ENCODE peak calls at places on chromosomes 6 and 20, in eight cellular contexts. C, O, I, F, M, B, E and A are unnamed samples.

GRCh38 chr20:13139459-13140150 is 81.5 kb upstream of the ISM1 start:
- DNase-seq in C (no peak), O (no peak), I (no peak), F (no peak), M (no peak), B (no peak), E (no peak), A (no peak)

GRCh38 chr20:14069796-14070195 is 74.5 kb downstream of the MACROD2 start:
- DNase-seq in C (no peak), O (peak), I (no peak), F (no peak), M (peak), B (no peak), E (no peak), A (no peak)

GRCh38 chr6:49564552-49564951 is 14.1 kb downstream of the C6orf141 start:
- DNase-seq in C (no peak), O (no peak), I (no peak), F (no peak), M (no peak), B (no peak), E (no peak), A (no peak)

GRCh38 chr6:113591896-113592827 is 265.0 kb upstream of the MARCKS start:
- DNase-seq in C (no peak), O (peak), I (no peak), F (no peak), M (no peak), B (no peak), E (peak), A (no peak)

GRCh38 chr20:3990741-3991140 is 24.6 kb downstream of the RNF24 start:
- DNase-seq in C (no peak), O (no peak), I (no peak), F (no peak), M (no peak), B (no peak), E (peak), A (no peak)

GRCh38 chr20:61387204-61387958 is 135.3 kb downstream of the CDH4 start:
- DNase-seq in C (no peak), O (peak), I (no peak), F (no peak), M (peak), B (peak), E (peak), A (no peak)

GRCh38 chr20:56833427-56833826 is 204.3 kb downstream of the TFAP2C start:
- DNase-seq in C (no peak), O (no peak), I (no peak), F (no peak), M (no peak), B (no peak), E (no peak), A (no peak)

GRCh38 chr20:49889943-49890650 is 25.2 kb downstream of the SPATA2 start:
- DNase-seq in C (no peak), O (no peak), I (peak), F (no peak), M (no peak), B (no peak), E (no peak), A (no peak)

GRCh38 chr6:81697564-81697963 is 54.9 kb downstream of the TENT5A start:
- DNase-seq in C (no peak), O (peak), I (no peak), F (no peak), M (no peak), B (no peak), E (peak), A (no peak)

GRCh38 chr6:164554700-164555479 is 754.5 kb downstream of the C6orf118 start:
- DNase-seq in C (no peak), O (no peak), I (no peak), F (no peak), M (no peak), B (no peak), E (no peak), A (no peak)

GRCh38 chr6:154229796-154230195 is 126.8 kb downstream of the IPCEF1 start:
- DNase-seq in C (no peak), O (no peak), I (no peak), F (no peak), M (no peak), B (no peak), E (no peak), A (no peak)

GRCh38 chr20:31704225-31705119 is 18.2 kb downstream of the BCL2L1 start:
- DNase-seq in C (no peak), O (no peak), I (peak), F (no peak), M (no peak), B (no peak), E (peak), A (no peak)

GRCh38 chr6:84560431-84561375 is 203.7 kb downstream of the TBX18 start:
- DNase-seq in C (no peak), O (no peak), I (no peak), F (no peak), M (no peak), B (no peak), E (no peak), A (no peak)

GRCh38 chr6:169885831-169886230 is 134.4 kb downstream of the ERMARD start:
- DNase-seq in C (peak), O (no peak), I (no peak), F (no peak), M (no peak), B (no peak), E (no peak), A (no peak)

GRCh38 chr6:169420912-169421543 is 167.4 kb upstream of the THBS2 start:
- DNase-seq in C (no peak), O (peak), I (no peak), F (no peak), M (no peak), B (no peak), E (no peak), A (no peak)

GRCh38 chr6:42782689-42783176 is 881 bp downstream of the BICRAL start:
- DNase-seq in C (peak), O (peak), I (peak), F (peak), M (peak), B (peak), E (peak), A (peak)

GRCh38 chr6:36717231-36717825 is 19.7 kb downstream of the RAB44 start:
- DNase-seq in C (no peak), O (no peak), I (no peak), F (no peak), M (no peak), B (no peak), E (no peak), A (no peak)

GRCh38 chr6:114432380-114432779 is 89.6 kb upstream of the HS3ST5 start:
- DNase-seq in C (no peak), O (no peak), I (no peak), F (no peak), M (no peak), B (no peak), E (no peak), A (no peak)

GRCh38 chr6:32190054-32190945 is at the start of gene PBX2:
- DNase-seq in C (peak), O (peak), I (peak), F (peak), M (peak), B (peak), E (peak), A (peak)

GRCh38 chr20:496126-496696 is 33.9 kb upstream of the TBC1D20 start:
- DNase-seq in C (no peak), O (peak), I (no peak), F (peak), M (no peak), B (peak), E (peak), A (no peak)

GRCh38 chr6:75376347-75377024 is 91.9 kb upstream of the TMEM30A start:
- DNase-seq in C (no peak), O (no peak), I (no peak), F (no peak), M (no peak), B (no peak), E (peak), A (no peak)

GRCh38 chr6:37056112-37056403 is 50.6 kb downstream of the FGD2 start:
- DNase-seq in C (no peak), O (no peak), I (no peak), F (no peak), M (no peak), B (no peak), E (no peak), A (no peak)

GRCh38 chr6:167403427-167403826 is 78.5 kb downstream of the TTLL2 start:
- DNase-seq in C (no peak), O (no peak), I (no peak), F (no peak), M (no peak), B (no peak), E (no peak), A (no peak)

GRCh38 chr6:52995913-52996685 is 1.0 kb upstream of the GSTA4 start:
- DNase-seq in C (no peak), O (peak), I (no peak), F (peak), M (no peak), B (no peak), E (peak), A (no peak)

GRCh38 chr6:69594405-69594804 is 202.4 kb downstream of the LMBRD1 start:
- DNase-seq in C (no peak), O (no peak), I (no peak), F (no peak), M (no peak), B (no peak), E (no peak), A (no peak)

GRCh38 chr20:40144581-40144980 is 544.5 kb downstream of the MAFB start:
- DNase-seq in C (no peak), O (no peak), I (no peak), F (no peak), M (no peak), B (no peak), E (no peak), A (no peak)

GRCh38 chr6:115896538-115897129 is 164.1 kb downstream of the FRK start:
- DNase-seq in C (no peak), O (peak), I (no peak), F (peak), M (peak), B (peak), E (peak), A (peak)

GRCh38 chr6:31621991-31622390 is 1.5 kb downstream of the PRRC2A start:
- DNase-seq in C (no peak), O (no peak), I (no peak), F (no peak), M (no peak), B (no peak), E (no peak), A (no peak)

GRCh38 chr6:48630511-48630910 is 519.5 kb upstream of the PTCHD4 start:
- DNase-seq in C (no peak), O (no peak), I (no peak), F (no peak), M (no peak), B (no peak), E (no peak), A (no peak)

GRCh38 chr20:1754306-1754705 is 96.7 kb upstream of the SIRPG start:
- DNase-seq in C (no peak), O (no peak), I (no peak), F (no peak), M (no peak), B (no peak), E (no peak), A (no peak)

GRCh38 chr6:19759117-19759880 is 77.9 kb upstream of the ID4 start:
- DNase-seq in C (no peak), O (peak), I (no peak), F (peak), M (peak), B (peak), E (peak), A (no peak)

GRCh38 chr6:111555041-111555440 is 50.6 kb downstream of the TRAF3IP2 start:
- DNase-seq in C (no peak), O (peak), I (no peak), F (peak), M (peak), B (peak), E (no peak), A (no peak)
- TF ChIP-seq CTCF in C (no peak), O (no peak), I (no peak), F (peak), M (no peak), B (peak), E (no peak), A (no peak)

GRCh38 chr6:129253731-129254130 is 370.8 kb downstream of the LAMA2 start:
- DNase-seq in C (no peak), O (no peak), I (no peak), F (no peak), M (no peak), B (no peak), E (no peak), A (no peak)

GRCh38 chr6:129248976-129249375 is 366.0 kb downstream of the LAMA2 start:
- DNase-seq in C (no peak), O (no peak), I (no peak), F (no peak), M (no peak), B (no peak), E (no peak), A (no peak)

GRCh38 chr6:129252377-129253071 is 369.6 kb downstream of the LAMA2 start:
- DNase-seq in C (no peak), O (peak), I (no peak), F (no peak), M (no peak), B (no peak), E (no peak), A (no peak)

GRCh38 chr6:129251669-129252376 is 368.9 kb downstream of the LAMA2 start:
- DNase-seq in C (no peak), O (peak), I (no peak), F (peak), M (peak), B (peak), E (peak), A (peak)
- TF ChIP-seq CTCF in C (peak), O (peak), I (peak), F (peak), M (peak), B (peak), E (peak), A (peak)

GRCh38 chr20:51562027-51562333 is 19.5 kb upstream of the NFATC2 start:
- DNase-seq in C (no peak), O (peak), I (no peak), F (no peak), M (no peak), B (no peak), E (no peak), A (no peak)

GRCh38 chr20:51563141-51563596 is 20.6 kb upstream of the NFATC2 start:
- DNase-seq in C (no peak), O (no peak), I (no peak), F (no peak), M (no peak), B (no peak), E (no peak), A (no peak)

GRCh38 chr20:51563597-51564332 is 21.2 kb upstream of the NFATC2 start:
- DNase-seq in C (no peak), O (peak), I (no peak), F (peak), M (peak), B (peak), E (peak), A (no peak)

GRCh38 chr20:51560550-51561307 is 18.2 kb upstream of the NFATC2 start:
- DNase-seq in C (no peak), O (no peak), I (no peak), F (no peak), M (no peak), B (no peak), E (no peak), A (no peak)

DNA sequence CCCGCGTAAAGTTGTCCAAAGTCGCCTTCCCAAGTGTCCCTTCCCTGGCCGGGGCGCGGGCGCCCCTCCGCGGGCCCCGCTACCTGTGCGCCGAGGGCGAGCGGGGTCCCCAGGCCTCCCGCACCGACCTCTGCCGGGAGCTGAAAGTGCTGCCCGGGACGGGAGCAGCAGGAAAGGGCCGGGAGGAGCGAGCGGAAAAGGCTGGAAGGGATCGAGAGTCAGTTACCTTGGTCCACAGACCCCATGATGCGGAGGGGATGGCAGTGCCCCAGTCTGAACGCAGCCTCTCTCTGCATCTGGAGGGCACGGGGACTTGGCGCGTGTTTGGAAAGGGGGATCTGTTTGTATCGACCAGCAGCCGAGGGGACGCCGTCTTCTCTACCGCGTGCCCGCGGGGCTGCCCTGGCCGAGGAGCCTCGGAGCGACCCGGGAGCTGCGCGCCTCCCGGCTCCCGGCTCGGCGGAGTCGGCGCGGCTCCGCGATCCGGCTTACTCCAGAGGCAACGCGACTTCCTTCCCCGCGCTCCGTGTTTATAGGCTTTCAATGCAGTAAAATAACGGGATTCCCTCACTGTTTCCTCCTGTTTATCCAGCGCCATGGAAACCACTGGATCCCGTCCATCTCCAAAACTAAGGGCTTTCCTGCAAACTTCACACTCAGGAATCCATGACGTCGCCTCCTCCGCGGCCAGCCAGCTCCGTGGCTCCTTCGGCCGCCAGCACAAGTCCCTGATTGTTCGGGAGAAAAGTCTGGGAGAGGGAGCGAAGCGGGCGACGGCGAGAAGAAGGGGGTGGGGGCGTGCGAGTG is 20.0 kb upstream of the NFATC2 start:
- DNase-seq in C (peak), O (peak), I (peak), F (peak), M (peak), B (peak), E (peak), A (peak)
- TF ChIP-seq CTCF in C (no peak), O (no peak), I (no peak), F (no peak), M (peak), B (no peak), E (no peak), A (no peak)

GRCh38 chr6:63573899-63574553 is 1.7 kb downstream of the LOC128125822 start:
- DNase-seq in C (no peak), O (peak), I (no peak), F (no peak), M (no peak), B (no peak), E (peak), A (no peak)
- TF ChIP-seq CTCF in C (peak), O (peak), I (peak), F (peak), M (peak), B (peak), E (peak), A (peak)

GRCh38 chr6:12032783-12033573 is 20.9 kb downstream of the HIVEP1 start:
- DNase-seq in C (no peak), O (peak), I (no peak), F (no peak), M (no peak), B (no peak), E (no peak), A (no peak)
- TF ChIP-seq CTCF in C (no peak), O (no peak), I (no peak), F (no peak), M (no peak), B (no peak), E (no peak), A (no peak)

GRCh38 chr6:1697688-1698351 is 88.1 kb downstream of the FOXC1 start:
- DNase-seq in C (no peak), O (no peak), I (no peak), F (no peak), M (no peak), B (no peak), E (no peak), A (no peak)

GRCh38 chr6:1695546-1696494 is 86.1 kb downstream of the FOXC1 start:
- DNase-seq in C (no peak), O (peak), I (no peak), F (no peak), M (no peak), B (no peak), E (no peak), A (no peak)

GRCh38 chr6:1700283-1700967 is 90.7 kb downstream of the FOXC1 start:
- DNase-seq in C (no peak), O (no peak), I (no peak), F (no peak), M (no peak), B (no peak), E (no peak), A (no peak)

GRCh38 chr6:1696495-1696850 is 86.8 kb downstream of the FOXC1 start:
- DNase-seq in C (no peak), O (no peak), I (no peak), F (no peak), M (no peak), B (no peak), E (no peak), A (no peak)

DNA sequence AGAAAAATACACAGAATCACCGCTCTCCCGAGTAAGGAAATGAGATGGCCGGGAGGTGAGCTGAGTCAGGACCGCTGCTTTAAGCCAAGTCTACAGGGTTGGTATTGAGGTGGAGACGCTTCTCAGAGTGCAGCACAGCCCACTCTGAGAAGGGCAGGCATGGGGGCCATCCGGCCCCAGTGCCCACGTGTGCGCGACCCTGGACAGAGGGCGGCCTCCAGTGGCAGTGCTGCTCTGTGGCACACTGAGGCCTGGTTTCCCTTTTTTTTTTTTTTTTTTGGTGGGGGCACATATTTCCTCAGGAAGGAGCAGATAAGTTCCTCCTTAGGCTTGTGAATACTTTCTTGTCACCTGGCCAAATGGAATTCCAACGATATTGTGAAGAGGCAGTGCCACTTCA is 88.8 kb downstream of the FOXC1 start:
- DNase-seq in C (no peak), O (no peak), I (no peak), F (no peak), M (no peak), B (no peak), E (no peak), A (no peak)
- TF ChIP-seq CTCF in C (no peak), O (no peak), I (no peak), F (no peak), M (no peak), B (no peak), E (no peak), A (no peak)

GRCh38 chr6:152701081-152701862 is 3.6 kb downstream of the MYCT1 start:
- DNase-seq in C (no peak), O (peak), I (no peak), F (no peak), M (no peak), B (no peak), E (peak), A (no peak)
- TF ChIP-seq CTCF in C (no peak), O (no peak), I (no peak), F (no peak), M (no peak), B (no peak), E (no peak), A (no peak)

GRCh38 chr6:45991189-45991588 is 24.5 kb downstream of the CLIC5 start:
- DNase-seq in C (no peak), O (no peak), I (no peak), F (no peak), M (no peak), B (no peak), E (no peak), A (no peak)
- TF ChIP-seq CTCF in C (peak), O (no peak), I (no peak), F (no peak), M (no peak), B (no peak), E (no peak), A (no peak)

GRCh38 chr6:148466158-148466557 is 123.5 kb downstream of the SASH1 start:
- DNase-seq in C (no peak), O (no peak), I (no peak), F (no peak), M (no peak), B (no peak), E (no peak), A (no peak)
- TF ChIP-seq CTCF in C (no peak), O (no peak), I (no peak), F (no peak), M (no peak), B (no peak), E (no peak), A (no peak)

DNA sequence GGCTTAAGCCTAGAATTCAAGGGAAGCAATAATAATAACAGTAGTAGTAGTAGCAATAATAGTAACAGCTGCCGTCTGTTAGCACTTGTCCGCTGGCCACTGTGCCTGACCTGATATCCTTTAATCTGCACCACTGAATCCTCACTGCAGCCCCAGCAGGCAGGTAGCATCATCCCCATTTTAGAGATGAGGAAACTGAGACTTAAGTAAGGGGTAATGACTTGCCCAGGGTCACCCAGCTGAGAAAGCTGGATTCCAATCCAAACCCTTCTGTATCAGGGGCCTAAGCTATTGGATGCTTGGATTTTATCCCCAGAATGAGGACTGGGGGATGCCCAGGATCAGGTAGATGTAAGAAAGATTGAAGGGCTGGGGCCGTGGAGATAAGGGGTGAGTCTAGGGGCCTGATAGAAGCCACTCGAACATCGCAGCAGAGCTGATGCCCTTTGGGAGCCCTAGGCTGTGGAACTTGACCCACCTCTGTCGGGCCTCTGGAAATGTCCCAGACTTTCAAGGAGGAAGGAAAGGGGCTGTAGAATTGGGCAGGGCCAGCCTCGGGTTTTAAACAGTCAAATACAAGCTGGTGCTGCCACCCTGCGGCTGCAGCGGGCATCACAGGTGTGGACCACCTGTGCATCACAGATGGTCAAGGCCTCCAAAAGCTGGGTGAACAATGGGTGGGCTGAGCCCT is 102.1 kb upstream of the MYL9 start:
- DNase-seq in C (peak), O (peak), I (peak), F (no peak), M (no peak), B (no peak), E (peak), A (peak)
- TF ChIP-seq CTCF in C (peak), O (peak), I (peak), F (peak), M (peak), B (peak), E (peak), A (peak)